ENCODE peak calls at places on chromosome 6, in nine cellular contexts. T is HT-29; G is RPMI8226; F is Right ventricle myocardium superior; H is CD8-positive, alpha-beta memory T cell; N is T-helper 2 cell; K is heart left ventricle; Z is T-cell; P is NCI-H1417. L is an unnamed sample.

GRCh38 chr6:158016571-158017383 is 35.1 kb downstream of the SYNJ2 start:
- DNase-seq in H (no peak), F (peak), G (no peak), P (no peak), N (no peak), K (no peak), Z (no peak), T (no peak), L (no peak)

GRCh38 chr6:126716012-126716411 is 376.1 kb downstream of the CENPW start:
- DNase-seq in G (no peak), T (no peak), P (no peak), N (no peak), Z (no peak), H (no peak), F (no peak), K (no peak), L (no peak)

GRCh38 chr6:132401120-132401940 is at the start of gene MOXD1:
- DNase-seq in P (peak), G (peak), T (no peak), F (peak), H (no peak), Z (no peak), N (no peak), K (peak), L (peak)

GRCh38 chr6:34897708-34898107 is 8.7 kb downstream of the ANKS1A start:
- DNase-seq in G (no peak), T (no peak), K (no peak), P (no peak), N (no peak), F (no peak), H (no peak), Z (no peak), L (no peak)

GRCh38 chr6:23280445-23280844 is 711.1 kb downstream of the HDGFL1 start:
- DNase-seq in G (no peak), T (no peak), P (no peak), H (no peak), N (no peak), F (no peak), K (no peak), Z (no peak), L (no peak)

GRCh38 chr6:105601541-105602174 is 198.8 kb upstream of the PREP start:
- DNase-seq in P (no peak), Z (no peak), G (peak), K (peak), H (no peak), T (peak), N (peak), F (peak), L (no peak)

GRCh38 chr6:44806656-44807055 is 419.1 kb downstream of the CDC5L start:
- DNase-seq in T (no peak), G (peak), N (no peak), Z (no peak), F (no peak), P (no peak), H (no peak), K (no peak), L (no peak)

GRCh38 chr6:46331461-46331860 is 159.8 kb downstream of the RCAN2 start:
- DNase-seq in T (no peak), G (no peak), K (no peak), F (no peak), N (no peak), H (no peak), Z (no peak), P (no peak), L (no peak)

GRCh38 chr6:112899541-112899940 is 552.4 kb downstream of the RFPL4B start:
- DNase-seq in F (no peak), G (no peak), P (no peak), K (no peak), T (no peak), H (no peak), Z (no peak), N (no peak), L (no peak)

GRCh38 chr6:82616386-82617028 is 252.9 kb downstream of the TPBG start:
- DNase-seq in H (no peak), G (no peak), K (no peak), T (no peak), P (no peak), F (no peak), Z (no peak), N (no peak), L (no peak)

GRCh38 chr6:39886871-39887270 is 47.4 kb downstream of the MOCS1 start:
- DNase-seq in T (no peak), H (no peak), K (no peak), Z (no peak), N (no peak), G (no peak), F (no peak), P (no peak), L (no peak)

GRCh38 chr6:34056301-34056700 is 89.6 kb downstream of the GRM4 start:
- DNase-seq in P (no peak), K (peak), T (peak), F (peak), Z (no peak), H (no peak), G (peak), N (no peak), L (peak)

GRCh38 chr6:30979076-30979475 is 4.4 kb upstream of the MUC21 start:
- DNase-seq in G (peak), N (no peak), T (no peak), K (no peak), H (no peak), P (no peak), Z (no peak), F (no peak), L (no peak)